ENCODE peak calls at places on chromosomes 12 and 14, in four cellular contexts. One of them, this sample, is unnamed.

GRCh38 chr12:121364657-121365265 is 12.6 kb upstream of the ANAPC5 start:
- DNase-seq in thoracic aorta: no peak
- DNase-seq in EH: peak; percentile 98
- DNase-seq in EL: peak; percentile 87
- DNase-seq in this sample: no peak

GRCh38 chr12:13534645-13535398 is 338.3 kb downstream of the EMP1 start:
- DNase-seq in EH: peak; percentile 55
- DNase-seq in thoracic aorta: no peak
- DNase-seq in EL: peak; percentile 57
- DNase-seq in this sample: peak; percentile 91

GRCh38 chr14:60621386-60621785 is 27.9 kb downstream of the SIX1 start:
- DNase-seq in EL: no peak
- DNase-seq in EH: no peak
- DNase-seq in thoracic aorta: no peak
- DNase-seq in this sample: no peak

GRCh38 chr14:22296088-22296487 is 292.9 kb downstream of the DAD1 start:
- DNase-seq in thoracic aorta: no peak
- DNase-seq in EH: no peak
- DNase-seq in EL: no peak
- DNase-seq in this sample: no peak

GRCh38 chr14:20683125-20683895 is 1.1 kb upstream of the RNASE4 start:
- DNase-seq in EL: peak; percentile 94
- DNase-seq in thoracic aorta: peak; percentile 45
- DNase-seq in EH: peak; percentile 93
- DNase-seq in this sample: peak; percentile 71

GRCh38 chr14:71451501-71451900 is 480.7 kb upstream of the RGS6 start:
- DNase-seq in thoracic aorta: no peak
- DNase-seq in EH: no peak
- DNase-seq in EL: peak; percentile 10
- DNase-seq in this sample: no peak

GRCh38 chr14:62283837-62284236 is 521.6 kb downstream of the SNAPC1 start:
- DNase-seq in thoracic aorta: no peak
- DNase-seq in EH: no peak
- DNase-seq in EL: no peak
- DNase-seq in this sample: no peak

GRCh38 chr12:124453419-124454351 is 113.7 kb downstream of the NCOR2 start:
- DNase-seq in thoracic aorta: peak; percentile 87
- DNase-seq in EH: peak; percentile 92
- DNase-seq in EL: peak; percentile 74
- DNase-seq in this sample: peak; percentile 42

GRCh38 chr12:106015646-106016045 is 123.1 kb downstream of the NUAK1 start:
- DNase-seq in EL: no peak
- DNase-seq in thoracic aorta: no peak
- DNase-seq in EH: no peak
- DNase-seq in this sample: no peak

GRCh38 chr12:59005195-59005961 is 85.1 kb upstream of the LRIG3 start:
- DNase-seq in EL: peak; percentile 2
- DNase-seq in EH: peak; percentile 49
- DNase-seq in thoracic aorta: no peak
- DNase-seq in this sample: no peak